ENCODE peak calls at places on chromosomes 3 and 15, in seven cellular contexts. G is AG10803, Z is GM10248, S is lung, C is adrenal gland, U is astrocyte of the spinal cord, W is body of pancreas. P is an unnamed sample.

GRCh38 chr15:40957581-40958051 is 4.3 kb downstream of the CHAC1 start:
- DNase-seq in G (peak; percentile 54), Z (no peak), S (no peak), C (peak; percentile 48), U (peak; percentile 24), W (peak; percentile 91), P (no peak)

GRCh38 chr3:154889227-154889634 is 190.9 kb upstream of the MME start:
- DNase-seq in G (no peak), Z (no peak), S (no peak), C (no peak), U (no peak), W (no peak), P (no peak)

GRCh38 chr15:67018451-67018850 is 47.0 kb upstream of the SMAD3 start:
- DNase-seq in G (no peak), Z (no peak), S (no peak), C (no peak), U (no peak), W (no peak), P (no peak)

GRCh38 chr15:41501191-41501917 is 7.7 kb downstream of the ITPKA start:
- DNase-seq in G (no peak), Z (no peak), S (no peak), C (no peak), U (no peak), W (no peak), P (peak; percentile 70)

GRCh38 chr3:62589078-62589477 is 215.7 kb upstream of the FEZF2 start:
- DNase-seq in G (no peak), Z (no peak), S (no peak), C (no peak), U (no peak), W (no peak), P (no peak)

GRCh38 chr3:127781411-127782001 is 40.8 kb downstream of the MGLL start:
- DNase-seq in G (peak; percentile 90), Z (no peak), S (no peak), C (no peak), U (peak; percentile 65), W (peak; percentile 27), P (no peak)

GRCh38 chr3:160852856-160853255 is 96.8 kb downstream of the PPM1L start:
- DNase-seq in G (no peak), Z (no peak), S (no peak), C (no peak), U (no peak), W (no peak), P (no peak)

GRCh38 chr3:54046677-54047214 is 75.6 kb upstream of the CACNA2D3 start:
- DNase-seq in G (peak; percentile 54), Z (no peak), S (no peak), C (peak; percentile 65), U (no peak), W (peak; percentile 66), P (no peak)

GRCh38 chr3:168581718-168582332 is 486.1 kb upstream of the GOLIM4 start:
- DNase-seq in G (no peak), Z (no peak), S (no peak), C (no peak), U (no peak), W (no peak), P (no peak)

GRCh38 chr3:182683335-182684257 is 109.7 kb upstream of the ATP11B start:
- DNase-seq in G (peak; percentile 62), Z (peak; percentile 72), S (peak; percentile 57), C (peak; percentile 48), U (peak; percentile 83), W (peak; percentile 71), P (peak; percentile 77)

GRCh38 chr3:182686033-182686886 is 107.0 kb upstream of the ATP11B start:
- DNase-seq in G (no peak), Z (no peak), S (no peak), C (no peak), U (no peak), W (no peak), P (no peak)

DNA sequence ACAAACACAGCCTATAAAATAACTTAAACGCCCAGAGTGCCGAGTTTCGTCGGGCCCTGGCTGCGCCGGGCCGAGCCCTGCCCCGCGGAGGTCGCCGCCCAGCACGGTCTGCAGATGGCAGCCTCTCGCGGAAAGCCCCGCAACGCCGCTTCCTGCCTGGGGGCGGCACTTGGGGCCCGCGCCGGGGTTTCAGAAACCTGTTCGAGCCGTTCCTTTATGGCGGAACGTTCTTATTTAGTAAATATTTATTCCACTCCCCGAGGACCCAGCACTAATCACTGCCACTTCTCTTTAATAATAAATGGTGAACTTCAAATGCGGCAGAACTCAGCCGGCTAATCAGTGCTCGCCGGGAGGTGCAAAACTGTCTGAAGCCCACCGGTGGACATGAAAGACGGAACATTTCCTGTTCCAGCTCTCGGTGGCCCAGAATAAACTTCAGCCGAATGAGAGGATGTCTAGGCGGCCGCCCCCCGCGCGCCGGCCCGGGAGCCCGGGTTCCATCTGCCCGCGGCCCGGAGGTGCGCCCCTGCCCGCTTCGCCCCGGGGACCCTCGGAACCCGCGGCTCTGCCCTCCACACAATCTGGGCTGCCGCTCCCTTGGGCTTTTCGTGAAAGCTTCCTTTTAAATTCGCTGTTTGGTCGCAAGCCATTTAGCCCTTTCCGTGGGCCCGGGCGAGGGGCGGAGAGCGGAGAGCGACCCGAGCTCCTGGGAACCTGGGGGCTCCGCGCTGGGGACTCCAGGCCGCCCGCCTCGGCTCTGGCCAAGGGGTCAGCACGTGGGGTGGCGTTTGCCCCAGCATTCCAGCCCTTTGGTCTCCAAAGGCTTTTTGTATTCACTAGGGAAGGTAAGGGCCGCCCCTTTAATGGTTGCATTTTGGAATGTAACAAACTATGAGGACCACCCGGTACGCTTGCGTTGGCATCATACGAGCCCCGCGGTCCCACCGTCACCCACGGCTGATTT is 110.8 kb upstream of the ATP11B start:
- DNase-seq in G (peak; percentile 21), Z (peak; percentile 82), S (no peak), C (peak; percentile 26), U (peak; percentile 52), W (peak; percentile 31), P (peak; percentile 88)
- TF ChIP-seq CTCF in G (peak; percentile 3), Z (peak; percentile 16), S (no peak), C (no peak), U (peak; percentile 31), W (peak; percentile 24), P (peak; percentile 17)

DNA sequence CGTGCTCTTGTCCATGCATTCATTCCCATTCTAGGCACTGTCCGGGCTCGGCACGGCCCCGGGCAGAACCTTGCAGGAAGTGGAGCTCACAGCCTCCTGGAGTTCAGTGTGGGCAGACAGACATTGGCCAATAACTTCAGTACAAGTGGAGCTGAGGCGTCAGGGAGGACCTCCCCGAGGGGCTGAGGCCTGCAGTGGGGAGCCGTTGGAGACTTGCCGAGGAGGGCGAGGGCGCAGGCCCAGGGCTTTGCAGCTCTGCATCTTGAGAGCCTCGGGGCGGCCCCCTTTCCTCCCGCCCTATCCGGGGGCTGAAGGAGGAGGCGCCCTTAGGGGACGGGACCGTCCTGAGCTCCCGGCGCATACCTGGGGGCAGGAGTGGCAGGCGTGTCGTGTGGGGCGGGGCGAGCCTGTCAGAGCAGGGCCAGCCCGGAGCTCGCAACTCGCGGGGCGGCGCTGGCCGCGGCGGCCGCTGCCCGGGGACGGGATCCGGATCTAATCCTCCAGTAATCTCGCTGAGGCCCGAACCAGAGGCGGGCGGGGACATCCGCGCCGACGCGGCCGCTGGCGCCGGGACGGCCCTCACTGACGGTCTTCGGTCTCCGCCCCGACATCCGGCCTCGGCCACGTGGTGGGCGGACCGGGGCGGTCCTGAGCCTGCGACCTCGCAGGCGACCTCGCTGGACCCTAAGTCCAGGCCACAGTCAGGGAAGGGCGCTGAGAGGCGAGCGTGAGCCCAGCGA is at the start of gene ACY1:
- DNase-seq in G (peak; percentile 84), Z (peak; percentile 95), S (peak; percentile 90), C (peak; percentile 88), U (peak; percentile 86), W (peak; percentile 90), P (peak; percentile 98)
- TF ChIP-seq CTCF in G (no peak), Z (no peak), S (no peak), C (no peak), U (no peak), W (no peak), P (no peak)

GRCh38 chr15:77032052-77032646 is 37.2 kb downstream of the PSTPIP1 start:
- DNase-seq in G (no peak), Z (no peak), S (no peak), C (no peak), U (no peak), W (peak; percentile 1), P (no peak)

GRCh38 chr15:77032647-77033416 is 37.9 kb downstream of the PSTPIP1 start:
- DNase-seq in G (no peak), Z (no peak), S (no peak), C (no peak), U (no peak), W (peak; percentile 1), P (peak; percentile 14)

GRCh38 chr15:77030042-77030927 is 35.4 kb downstream of the PSTPIP1 start:
- DNase-seq in G (no peak), Z (no peak), S (no peak), C (no peak), U (no peak), W (peak; percentile 1), P (peak; percentile 11)

GRCh38 chr15:77030928-77031375 is 36.0 kb downstream of the PSTPIP1 start:
- DNase-seq in G (no peak), Z (no peak), S (no peak), C (no peak), U (no peak), W (no peak), P (no peak)

GRCh38 chr15:77031376-77032050 is 36.6 kb downstream of the PSTPIP1 start:
- DNase-seq in G (no peak), Z (peak; percentile 67), S (no peak), C (no peak), U (peak; percentile 18), W (peak; percentile 11), P (no peak)
- TF ChIP-seq CTCF in G (no peak), Z (peak; percentile 42), S (no peak), C (no peak), U (no peak), W (no peak), P (peak; percentile 36)

DNA sequence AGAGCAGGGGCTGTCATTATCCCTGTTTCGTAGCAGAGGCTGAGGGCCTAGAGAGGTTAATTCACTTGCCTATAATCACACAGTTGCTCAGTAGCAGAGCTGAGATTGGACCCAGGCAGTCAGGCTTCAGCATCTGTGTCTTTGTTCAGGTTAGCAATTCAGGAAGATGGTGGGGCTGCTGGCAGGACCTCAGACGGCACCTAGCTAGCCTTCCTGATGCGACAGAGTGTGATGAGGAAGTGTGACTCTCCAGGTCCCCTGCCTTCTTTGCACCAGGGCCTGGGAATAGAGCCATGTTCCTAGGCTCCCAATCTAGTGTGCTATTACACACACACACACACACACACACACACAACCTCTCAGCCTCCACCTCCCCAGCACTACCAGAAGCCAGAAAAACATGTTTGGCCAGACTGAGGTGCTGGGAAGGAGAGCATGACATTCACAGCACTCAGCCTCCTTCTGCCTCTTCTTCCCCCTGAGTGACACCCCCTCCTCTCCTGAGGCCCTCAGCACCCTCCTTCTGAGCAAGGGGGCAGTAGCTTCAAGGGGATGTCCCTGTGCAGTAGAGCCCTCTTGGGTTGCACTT is 88.9 kb downstream of the TLE3 start:
- DNase-seq in G (no peak), Z (no peak), S (no peak), C (no peak), U (no peak), W (no peak), P (no peak)
- TF ChIP-seq CTCF in G (no peak), Z (no peak), S (no peak), C (no peak), U (no peak), W (no peak), P (no peak)

GRCh38 chr3:158091526-158091925 is 14.7 kb downstream of the SHOX2 start:
- DNase-seq in G (peak; percentile 55), Z (no peak), S (no peak), C (no peak), U (peak; percentile 31), W (no peak), P (no peak)
- TF ChIP-seq CTCF in G (peak; percentile 46), Z (peak; percentile 31), S (no peak), C (peak; percentile 14), U (peak; percentile 44), W (no peak), P (peak; percentile 30)

GRCh38 chr15:26095710-26096330 is 232.7 kb upstream of the ATP10A start:
- DNase-seq in G (no peak), Z (no peak), S (no peak), C (no peak), U (no peak), W (no peak), P (no peak)
- TF ChIP-seq CTCF in G (peak; percentile 50), Z (no peak), S (no peak), C (no peak), U (no peak), W (peak; percentile 32), P (no peak)